ENCODE peak calls at places on chromosomes 3 and 15, in four cellular contexts. A is adrenal gland, X is HCT116, S is stomach. K is an unnamed sample. For H3K9me3, the result is how much of the 10 kb centered on the place peaks cover.

GRCh38 chr3:103048371-103048722 is 613.5 kb downstream of the ZPLD1 start:
- DNase-seq in X (peak), S (no peak), A (no peak), K (no peak)

GRCh38 chr3:12957334-12957733 is 115.9 kb downstream of the IQSEC1 start:
- DNase-seq in A (no peak), S (peak), X (no peak), K (no peak)

GRCh38 chr15:89052474-89052873 is 35.8 kb upstream of the ABHD2 start:
- DNase-seq in X (no peak), A (no peak), S (no peak), K (peak)

GRCh38 chr15:74180689-74181602 is 7.4 kb downstream of the ISLR start:
- DNase-seq in S (no peak), A (no peak), X (no peak), K (no peak)

GRCh38 chr15:62935300-62936081 is 107.1 kb upstream of the TPM1 start:
- DNase-seq in S (no peak), X (no peak), A (no peak), K (no peak)

GRCh38 chr3:64936570-64936969 is 248.8 kb upstream of the ADAMTS9 start:
- DNase-seq in X (no peak), A (no peak), S (no peak), K (no peak)

GRCh38 chr15:70071799-70072198 is 25.9 kb downstream of the TLE3 start:
- DNase-seq in X (no peak), S (no peak), A (no peak), K (no peak)

GRCh38 chr3:23304424-23304823 is 101.3 kb downstream of the UBE2E2 start:
- DNase-seq in X (no peak), S (no peak), A (no peak), K (no peak)

GRCh38 chr15:68197661-68198437 is 7.3 kb downstream of the CALML4 start:
- DNase-seq in S (no peak), A (no peak), X (no peak), K (no peak)

GRCh38 chr15:68192804-68193521 is 12.2 kb downstream of the CALML4 start:
- DNase-seq in X (no peak), A (no peak), S (no peak), K (no peak)

GRCh38 chr15:68197170-68197492 is 8.0 kb downstream of the CALML4 start:
- DNase-seq in A (no peak), S (no peak), X (no peak), K (no peak)

GRCh38 chr15:68196445-68197169 is 8.5 kb downstream of the CALML4 start:
- DNase-seq in X (no peak), S (no peak), A (no peak), K (no peak)

DNA sequence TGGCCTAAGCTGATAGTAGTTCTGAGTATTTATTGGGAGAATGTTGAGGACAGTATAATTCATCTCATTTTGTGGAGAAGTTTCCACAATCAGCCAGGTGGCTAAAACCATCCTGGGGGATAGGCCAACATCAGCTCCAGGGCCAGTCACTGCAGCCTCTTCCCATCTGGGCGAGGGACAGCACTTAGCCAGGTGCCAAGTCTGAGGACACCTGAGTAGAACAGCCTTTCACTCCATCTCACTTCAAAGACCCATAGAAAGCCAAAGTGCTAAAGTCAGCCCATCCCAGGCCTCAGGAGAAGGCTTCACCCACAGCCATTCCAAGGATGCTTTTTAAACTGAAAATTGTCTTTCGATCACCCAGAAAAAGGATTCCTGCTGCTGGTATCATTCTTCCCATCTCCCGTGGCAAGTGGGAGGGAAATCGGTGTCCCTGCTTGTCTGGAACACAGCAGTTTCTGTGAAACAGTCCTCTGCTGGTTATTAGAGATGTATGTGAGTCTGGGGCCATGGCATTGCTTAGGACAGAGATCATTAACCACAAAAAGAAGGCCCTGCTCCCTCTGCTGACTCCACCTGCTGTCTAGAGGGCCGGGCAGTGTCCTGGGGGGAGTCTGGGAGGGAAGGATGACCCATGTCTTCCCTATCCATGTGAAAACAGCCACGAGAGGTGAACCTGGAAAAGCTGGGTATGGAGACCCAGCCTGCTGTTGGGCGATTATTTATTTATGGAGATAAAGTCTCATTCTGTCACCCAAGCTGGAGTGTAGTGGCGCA is 9.6 kb downstream of the CALML4 start:
- DNase-seq in A (no peak), S (no peak), X (no peak), K (no peak)
- H3K27ac ChIP-seq in A (no peak), S (peak), X (peak), K (peak)

GRCh38 chr15:47918877-47919276 is 201.6 kb downstream of the SEMA6D start:
- DNase-seq in X (no peak), S (no peak), A (no peak), K (no peak)
- H3K9me3 ChIP-seq in X (under half), S (under half), A (under half), K (under half)

DNA sequence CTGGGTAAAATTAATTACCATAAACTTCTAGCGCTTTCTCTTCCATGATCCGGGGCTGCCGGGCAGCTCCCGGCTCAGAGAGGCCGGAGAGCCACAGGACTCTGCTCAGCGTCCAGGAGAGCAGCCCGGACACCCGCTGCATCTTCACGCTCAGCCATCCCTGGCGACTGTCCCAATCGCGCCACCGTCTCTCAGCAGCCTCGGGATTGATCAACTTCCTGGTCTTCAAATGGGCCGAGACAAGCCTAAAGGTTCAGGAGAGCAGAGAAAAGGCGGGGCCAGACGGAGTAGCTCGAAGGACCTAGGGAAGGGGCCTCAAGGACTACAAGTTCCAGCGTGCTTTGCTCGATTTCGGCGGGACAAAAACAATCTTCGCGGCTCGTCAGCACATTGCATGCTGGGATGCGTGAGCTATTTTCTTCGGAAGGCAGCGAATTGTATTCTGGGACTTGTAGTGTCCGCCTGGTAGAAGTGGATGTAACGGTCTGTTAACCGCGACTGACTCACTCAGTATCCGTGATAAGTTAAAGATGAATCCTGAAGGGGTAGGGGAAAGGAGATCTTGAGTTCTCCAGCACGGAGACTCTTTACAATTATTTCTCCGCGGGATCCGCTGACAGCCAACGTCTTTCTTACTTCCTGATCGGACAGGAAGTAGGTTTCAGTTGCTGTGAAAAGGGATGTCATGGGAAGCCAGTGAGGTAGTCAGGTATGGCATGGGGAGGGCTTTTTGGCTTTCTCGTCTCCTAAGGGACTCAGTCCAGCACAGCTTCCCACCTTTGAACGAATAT is at the start of gene CIAO2A:
- DNase-seq in X (peak), A (peak), S (peak), K (peak)
- TF ChIP-seq POLR2A in X (peak), A (peak), S (no peak), K (peak)

GRCh38 chr15:83833569-83833968 is 179.6 kb downstream of the ADAMTSL3 start:
- DNase-seq in X (no peak), S (no peak), A (no peak), K (no peak)
- H3K27ac ChIP-seq in X (no peak), S (no peak), A (no peak), K (no peak)

DNA sequence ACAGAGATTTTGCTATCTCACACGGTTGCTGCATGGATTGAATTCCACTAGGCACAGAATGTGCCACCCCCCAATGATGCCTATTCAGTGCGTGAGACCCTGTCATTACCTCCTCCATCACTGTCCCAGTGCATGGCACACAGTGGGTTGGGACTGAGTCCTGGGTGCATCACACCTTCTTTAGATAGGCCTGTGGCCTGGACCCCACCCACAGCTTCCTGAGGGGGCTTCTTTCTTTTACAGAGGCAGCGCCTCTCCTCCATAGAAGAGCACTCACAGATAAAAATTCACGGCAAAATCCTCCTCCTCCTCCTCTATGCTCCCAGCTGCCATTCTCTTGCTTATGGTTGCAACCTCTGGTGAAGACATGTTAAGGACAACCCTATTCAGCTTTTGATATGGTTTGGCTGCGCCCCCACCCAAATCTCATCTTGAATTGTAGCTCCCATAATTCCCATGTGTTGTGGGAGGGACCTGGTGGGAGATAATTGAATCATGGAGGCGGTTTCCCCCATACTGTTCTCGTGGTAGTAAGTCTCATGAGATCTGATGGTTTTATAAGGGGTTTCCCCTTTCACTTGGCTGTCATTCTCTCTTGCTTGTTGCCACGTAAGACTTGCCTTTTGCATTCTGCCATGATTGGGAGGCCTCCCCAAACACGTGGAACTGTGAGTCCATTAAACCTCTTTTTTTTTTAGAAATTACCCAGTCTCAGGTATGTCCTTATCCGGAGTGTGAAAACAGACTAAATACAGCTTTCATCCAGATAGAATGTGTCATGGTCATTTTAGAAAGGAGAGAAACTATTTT is 147.6 kb downstream of the KLF13 start:
- DNase-seq in S (peak), X (no peak), A (no peak), K (no peak)
- H3K9me3 ChIP-seq in S (under half), X (under half), A (under half), K (under half)

K was measured in tibial nerve.